ENCODE peak calls at places on chromosomes 16 and 17, in five cellular contexts. One of them, this sample, is unnamed.

GRCh38 chr16:85148959-85149358 is 36.7 kb upstream of the CIBAR2 start:
- DNase-seq in A549: peak; percentile 56
- DNase-seq in lower lobe of right lung: no peak
- DNase-seq in body of pancreas: no peak
- DNase-seq in Peyer's patch: no peak
- DNase-seq in this sample: no peak

GRCh38 chr17:1890758-1891450 is 61.1 kb downstream of the RPA1 start:
- DNase-seq in A549: no peak
- DNase-seq in lower lobe of right lung: no peak
- DNase-seq in body of pancreas: no peak
- DNase-seq in Peyer's patch: no peak
- DNase-seq in this sample: no peak

GRCh38 chr17:50270430-50271172 is 3.7 kb upstream of the TMEM92 start:
- DNase-seq in A549: no peak
- DNase-seq in lower lobe of right lung: peak; percentile 55
- DNase-seq in body of pancreas: no peak
- DNase-seq in Peyer's patch: no peak
- DNase-seq in this sample: peak; percentile 76

GRCh38 chr16:23113185-23113584 is 36.1 kb downstream of the USP31 start:
- DNase-seq in A549: no peak
- DNase-seq in lower lobe of right lung: no peak
- DNase-seq in body of pancreas: no peak
- DNase-seq in Peyer's patch: no peak
- DNase-seq in this sample: no peak

GRCh38 chr17:63792055-63792729 is 18.2 kb downstream of the DDX42 start:
- DNase-seq in A549: no peak
- DNase-seq in lower lobe of right lung: no peak
- DNase-seq in body of pancreas: no peak
- DNase-seq in Peyer's patch: no peak
- DNase-seq in this sample: no peak

GRCh38 chr16:78748471-78748929 is 649.0 kb downstream of the WWOX start:
- DNase-seq in A549: no peak
- DNase-seq in lower lobe of right lung: no peak
- DNase-seq in body of pancreas: no peak
- DNase-seq in Peyer's patch: no peak
- DNase-seq in this sample: no peak

GRCh38 chr17:30720013-30720471 is 104.5 kb downstream of the CRLF3 start:
- DNase-seq in A549: no peak
- DNase-seq in lower lobe of right lung: peak; percentile 26
- DNase-seq in body of pancreas: no peak
- DNase-seq in Peyer's patch: peak; percentile 1
- DNase-seq in this sample: no peak

GRCh38 chr17:35056013-35056412 is 7.5 kb downstream of the RFFL start:
- DNase-seq in A549: no peak
- DNase-seq in lower lobe of right lung: no peak
- DNase-seq in body of pancreas: no peak
- DNase-seq in Peyer's patch: no peak
- DNase-seq in this sample: no peak

GRCh38 chr16:47058295-47059086 is 85.0 kb upstream of the DNAJA2 start:
- DNase-seq in A549: no peak
- DNase-seq in lower lobe of right lung: no peak
- DNase-seq in body of pancreas: no peak
- DNase-seq in Peyer's patch: no peak
- DNase-seq in this sample: no peak

GRCh38 chr17:68011199-68011665 is 15.0 kb upstream of the C17orf58 start:
- DNase-seq in A549: peak; percentile 71
- DNase-seq in lower lobe of right lung: peak; percentile 72
- DNase-seq in body of pancreas: peak; percentile 40
- DNase-seq in Peyer's patch: peak; percentile 44
- DNase-seq in this sample: peak; percentile 31

GRCh38 chr17:80753946-80754345 is 209.3 kb downstream of the RPTOR start:
- DNase-seq in A549: no peak
- DNase-seq in lower lobe of right lung: no peak
- DNase-seq in body of pancreas: no peak
- DNase-seq in Peyer's patch: no peak
- DNase-seq in this sample: no peak

GRCh38 chr17:37737971-37738370 is 6.9 kb downstream of the HNF1B start:
- DNase-seq in A549: no peak
- DNase-seq in lower lobe of right lung: no peak
- DNase-seq in body of pancreas: no peak
- DNase-seq in Peyer's patch: no peak
- DNase-seq in this sample: no peak

GRCh38 chr17:36937961-36938565 is 788 bp downstream of the LHX1 start:
- DNase-seq in A549: no peak
- DNase-seq in lower lobe of right lung: no peak
- DNase-seq in body of pancreas: no peak
- DNase-seq in Peyer's patch: no peak
- DNase-seq in this sample: no peak

GRCh38 chr17:83067071-83067717 is 12.2 kb upstream of the METRNL start:
- DNase-seq in A549: no peak
- DNase-seq in lower lobe of right lung: peak; percentile 34
- DNase-seq in body of pancreas: no peak
- DNase-seq in Peyer's patch: no peak
- DNase-seq in this sample: peak; percentile 62

GRCh38 chr17:82657926-82658325 is 9.7 kb upstream of the WDR45B start:
- DNase-seq in A549: no peak
- DNase-seq in lower lobe of right lung: no peak
- DNase-seq in body of pancreas: no peak
- DNase-seq in Peyer's patch: no peak
- DNase-seq in this sample: no peak

GRCh38 chr16:65120811-65121721 is 797 bp downstream of the CDH11 start:
- DNase-seq in A549: peak; percentile 12
- DNase-seq in lower lobe of right lung: no peak
- DNase-seq in body of pancreas: no peak
- DNase-seq in Peyer's patch: no peak
- DNase-seq in this sample: peak; percentile 29

GRCh38 chr17:80649672-80650338 is 105.2 kb downstream of the RPTOR start:
- DNase-seq in A549: peak; percentile 68
- DNase-seq in lower lobe of right lung: peak; percentile 63
- DNase-seq in body of pancreas: peak; percentile 53
- DNase-seq in Peyer's patch: peak; percentile 30
- DNase-seq in this sample: peak; percentile 57

GRCh38 chr16:8571061-8571596 is 19.2 kb downstream of the TMEM114 start:
- DNase-seq in A549: peak; percentile 19
- DNase-seq in lower lobe of right lung: no peak
- DNase-seq in body of pancreas: peak; percentile 31
- DNase-seq in Peyer's patch: no peak
- DNase-seq in this sample: no peak

GRCh38 chr17:34610506-34610905 is 31.1 kb downstream of the TMEM132E start:
- DNase-seq in A549: no peak
- DNase-seq in lower lobe of right lung: no peak
- DNase-seq in body of pancreas: no peak
- DNase-seq in Peyer's patch: no peak
- DNase-seq in this sample: no peak

GRCh38 chr17:1059131-1059795 is 62.3 kb downstream of the TIMM22 start:
- DNase-seq in A549: no peak
- DNase-seq in lower lobe of right lung: peak; percentile 33
- DNase-seq in body of pancreas: no peak
- DNase-seq in Peyer's patch: no peak
- DNase-seq in this sample: no peak

GRCh38 chr17:52157161-52157560 is 1.4 kb downstream of the CA10 start:
- DNase-seq in A549: no peak
- DNase-seq in lower lobe of right lung: no peak
- DNase-seq in body of pancreas: no peak
- DNase-seq in Peyer's patch: no peak
- DNase-seq in this sample: no peak

GRCh38 chr17:49913226-49914095 is 55.5 kb upstream of the DLX4 start:
- DNase-seq in A549: peak; percentile 45
- DNase-seq in lower lobe of right lung: no peak
- DNase-seq in body of pancreas: no peak
- DNase-seq in Peyer's patch: no peak
- DNase-seq in this sample: no peak

GRCh38 chr17:55454906-55455474 is 33.4 kb upstream of the MMD start:
- DNase-seq in A549: peak; percentile 99
- DNase-seq in lower lobe of right lung: no peak
- DNase-seq in body of pancreas: no peak
- DNase-seq in Peyer's patch: no peak
- DNase-seq in this sample: no peak

GRCh38 chr16:47920709-47921108 is 235.1 kb downstream of the ABCC12 start:
- DNase-seq in A549: peak; percentile 20
- DNase-seq in lower lobe of right lung: no peak
- DNase-seq in body of pancreas: no peak
- DNase-seq in Peyer's patch: no peak
- DNase-seq in this sample: no peak

GRCh38 chr16:84484579-84485254 is 19.7 kb downstream of the MEAK7 start:
- DNase-seq in A549: peak; percentile 62
- DNase-seq in lower lobe of right lung: no peak
- DNase-seq in body of pancreas: peak; percentile 32
- DNase-seq in Peyer's patch: peak; percentile 20
- DNase-seq in this sample: peak; percentile 38

GRCh38 chr17:19254651-19255050 is 17.5 kb downstream of the EPN2 start:
- DNase-seq in A549: peak; percentile 36
- DNase-seq in lower lobe of right lung: no peak
- DNase-seq in body of pancreas: no peak
- DNase-seq in Peyer's patch: no peak
- DNase-seq in this sample: no peak

GRCh38 chr16:79365687-79366086 is 234.8 kb downstream of the MAF start:
- DNase-seq in A549: no peak
- DNase-seq in lower lobe of right lung: no peak
- DNase-seq in body of pancreas: no peak
- DNase-seq in Peyer's patch: no peak
- DNase-seq in this sample: no peak

GRCh38 chr17:27315322-27315721 is 21.4 kb downstream of the WSB1 start:
- DNase-seq in A549: no peak
- DNase-seq in lower lobe of right lung: peak; percentile 78
- DNase-seq in body of pancreas: peak; percentile 48
- DNase-seq in Peyer's patch: no peak
- DNase-seq in this sample: peak; percentile 92

DNA sequence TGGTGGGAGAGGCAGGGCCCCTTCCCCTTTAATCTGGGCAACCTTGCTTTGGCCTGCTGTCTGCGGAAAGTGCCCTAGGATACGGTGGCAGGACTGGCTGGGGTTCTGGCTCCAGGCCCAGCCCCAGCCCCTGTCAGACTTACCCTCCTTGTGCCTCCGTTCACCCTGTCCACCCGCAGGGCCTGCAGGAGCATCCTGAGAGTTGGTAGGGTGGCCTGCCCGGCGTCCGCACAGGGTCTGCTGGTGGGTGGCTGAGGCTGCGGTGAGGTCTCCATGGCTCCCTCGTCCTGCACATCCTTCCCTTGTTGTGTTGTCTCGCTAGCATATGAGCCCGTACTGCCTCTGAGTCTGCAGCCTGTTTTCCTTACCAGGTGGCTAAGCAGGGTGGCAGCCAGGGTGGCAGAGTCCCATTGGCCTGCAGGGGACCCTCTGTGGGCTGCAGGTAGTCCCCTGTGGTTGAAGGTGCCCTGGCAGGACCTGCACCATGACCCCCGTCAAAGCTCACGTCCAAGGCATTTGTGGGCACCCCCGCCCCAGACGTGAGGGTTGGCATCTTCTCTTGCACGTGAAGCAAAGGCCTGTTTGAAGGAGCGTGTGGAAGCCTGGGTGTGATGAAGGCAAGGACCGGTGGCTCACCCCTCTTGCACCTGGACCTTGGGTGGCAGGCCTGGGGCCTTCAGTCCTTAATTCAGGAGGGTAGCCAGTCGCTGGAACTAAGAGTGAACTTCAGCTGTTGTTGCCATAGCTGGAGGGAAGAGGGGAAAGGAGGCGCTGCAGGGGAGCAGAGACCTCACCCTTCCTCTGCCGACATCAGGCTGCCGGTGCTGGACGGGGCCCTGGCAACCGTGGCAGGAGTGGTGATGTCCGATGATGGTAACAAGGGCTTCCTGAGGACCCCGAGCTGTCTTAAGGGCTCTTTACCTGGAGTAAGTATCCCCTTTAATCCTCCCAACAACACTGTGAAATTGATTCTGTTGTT is 293.7 kb downstream of the SEC14L1 start:
- DNase-seq in A549: no peak
- DNase-seq in lower lobe of right lung: no peak
- DNase-seq in body of pancreas: no peak
- DNase-seq in Peyer's patch: no peak
- DNase-seq in this sample: no peak
- H3K4me1 ChIP-seq in A549: peaks cover 24% of the 10 kb centered on the region
- H3K4me1 ChIP-seq in lower lobe of right lung: peaks cover 94% of the 10 kb centered on the region
- H3K4me1 ChIP-seq in body of pancreas: peaks cover 35% of the 10 kb centered on the region
- H3K4me1 ChIP-seq in Peyer's patch: peaks cover 87% of the 10 kb centered on the region
- H3K4me1 ChIP-seq in this sample: peaks cover 82% of the 10 kb centered on the region

GRCh38 chr16:27962197-27962596 is 101.3 kb downstream of the GSG1L start:
- DNase-seq in A549: no peak
- DNase-seq in lower lobe of right lung: no peak
- DNase-seq in body of pancreas: no peak
- DNase-seq in Peyer's patch: no peak
- DNase-seq in this sample: no peak

GRCh38 chr16:27959914-27960313 is 103.6 kb downstream of the GSG1L start:
- DNase-seq in A549: no peak
- DNase-seq in lower lobe of right lung: no peak
- DNase-seq in body of pancreas: no peak
- DNase-seq in Peyer's patch: no peak
- DNase-seq in this sample: no peak

GRCh38 chr16:27960619-27961295 is 102.8 kb downstream of the GSG1L start:
- DNase-seq in A549: no peak
- DNase-seq in lower lobe of right lung: no peak
- DNase-seq in body of pancreas: no peak
- DNase-seq in Peyer's patch: no peak
- DNase-seq in this sample: peak; percentile 13

GRCh38 chr16:27963471-27963965 is 100.0 kb downstream of the GSG1L start:
- DNase-seq in A549: no peak
- DNase-seq in lower lobe of right lung: no peak
- DNase-seq in body of pancreas: no peak
- DNase-seq in Peyer's patch: no peak
- DNase-seq in this sample: no peak

GRCh38 chr16:27961296-27961620 is 102.3 kb downstream of the GSG1L start:
- DNase-seq in A549: no peak
- DNase-seq in lower lobe of right lung: no peak
- DNase-seq in body of pancreas: no peak
- DNase-seq in Peyer's patch: no peak
- DNase-seq in this sample: no peak
- H3K9me3 ChIP-seq in A549: peaks cover 14% of the 10 kb centered on the region
- H3K9me3 ChIP-seq in lower lobe of right lung: peaks cover 7% of the 10 kb centered on the region
- H3K9me3 ChIP-seq in body of pancreas: no peaks in the 10 kb centered on the region
- H3K9me3 ChIP-seq in Peyer's patch: no peaks in the 10 kb centered on the region
- H3K9me3 ChIP-seq in this sample: peaks cover 5% of the 10 kb centered on the region

DNA sequence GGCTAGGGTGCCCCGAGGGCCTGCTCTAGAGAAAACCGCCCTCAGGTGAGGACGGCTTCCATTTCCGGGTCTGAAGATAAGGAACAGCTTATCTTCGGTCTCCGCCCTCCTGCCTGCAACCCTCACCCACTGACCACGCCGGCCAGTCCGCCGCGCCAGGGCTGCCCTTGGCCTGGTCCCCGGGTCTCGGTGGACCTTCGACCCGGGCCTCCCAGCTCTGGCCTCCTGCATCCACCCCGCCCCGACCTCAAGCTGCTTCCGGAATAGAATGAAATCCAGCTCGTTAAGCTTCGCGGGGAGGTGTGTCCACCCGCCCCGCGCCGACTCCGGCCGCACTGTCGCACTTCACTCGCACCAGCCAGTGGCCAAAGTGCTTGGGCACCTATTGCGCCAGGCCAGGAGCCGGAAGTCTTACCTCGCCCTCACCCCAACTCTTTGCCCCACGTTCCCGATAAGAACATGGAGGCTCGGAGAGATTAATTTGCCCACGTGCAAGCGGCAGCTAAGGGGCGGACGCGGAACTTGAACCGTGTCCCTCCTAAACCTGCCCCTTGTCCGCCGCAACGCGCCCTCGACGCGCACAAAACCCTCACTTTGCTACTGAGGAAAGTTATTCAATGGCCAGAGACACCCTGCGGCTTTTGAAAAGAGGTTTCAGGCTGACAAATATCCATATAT is 742 bp upstream of the MMP15 start:
- DNase-seq in A549: peak; percentile 25
- DNase-seq in lower lobe of right lung: peak; percentile 83
- DNase-seq in body of pancreas: peak; percentile 84
- DNase-seq in Peyer's patch: peak; percentile 25
- DNase-seq in this sample: no peak
- H3K27ac ChIP-seq in A549: peak overlapping the region; percentile 84
- H3K27ac ChIP-seq in lower lobe of right lung: peak overlapping the region; percentile 87
- H3K27ac ChIP-seq in body of pancreas: peak overlapping the region; percentile 72
- H3K27ac ChIP-seq in Peyer's patch: peak overlapping the region; percentile 4
- H3K27ac ChIP-seq in this sample: peak overlapping the region; percentile 72

GRCh38 chr16:55474821-55475220 is 4.2 kb upstream of the MMP2 start:
- DNase-seq in A549: no peak
- DNase-seq in lower lobe of right lung: no peak
- DNase-seq in body of pancreas: no peak
- DNase-seq in Peyer's patch: no peak
- DNase-seq in this sample: no peak
- H3K4me1 ChIP-seq in A549: peaks cover 31% of the 10 kb centered on the region
- H3K4me1 ChIP-seq in lower lobe of right lung: peaks cover 9% of the 10 kb centered on the region
- H3K4me1 ChIP-seq in body of pancreas: peaks cover 23% of the 10 kb centered on the region
- H3K4me1 ChIP-seq in Peyer's patch: no peaks in the 10 kb centered on the region
- H3K4me1 ChIP-seq in this sample: no peaks in the 10 kb centered on the region

This sample was measured in tibial artery.